ENCODE peak calls at places on chromosomes 7 and 10, in eight cellular contexts. One of them, this sample, is unnamed.

GRCh38 chr7:139651308-139651707 is 126.5 kb downstream of the HIPK2 start:
- DNase-seq in SK-N-SH: peak; percentile 54
- DNase-seq in nucleus accumbens: no peak
- DNase-seq in stimulated activated naive CD8-positive, alpha-beta T cell treated with anti-CD3 and anti-CD28 coated beads, Interleukin-15, Interleukin-2, amounts not matched to agents 100 U/mL and 50 U/mL, for 24 hours: no peak
- DNase-seq in Right ventricle myocardium superior: no peak
- DNase-seq in NCI-H446: no peak
- DNase-seq in upper lobe of right lung: no peak
- DNase-seq in NCI-H1048: no peak
- DNase-seq in this sample: no peak

GRCh38 chr10:46325021-46325420 is 38.2 kb downstream of the ANTXRL start:
- DNase-seq in SK-N-SH: no peak
- DNase-seq in nucleus accumbens: no peak
- DNase-seq in stimulated activated naive CD8-positive, alpha-beta T cell treated with anti-CD3 and anti-CD28 coated beads, Interleukin-15, Interleukin-2, amounts not matched to agents 100 U/mL and 50 U/mL, for 24 hours: no peak
- DNase-seq in Right ventricle myocardium superior: no peak
- DNase-seq in NCI-H446: no peak
- DNase-seq in upper lobe of right lung: no peak
- DNase-seq in NCI-H1048: no peak
- DNase-seq in this sample: no peak

GRCh38 chr10:105952153-105952552 is 1212.4 kb downstream of the SORCS1 start:
- DNase-seq in SK-N-SH: no peak
- DNase-seq in nucleus accumbens: no peak
- DNase-seq in stimulated activated naive CD8-positive, alpha-beta T cell treated with anti-CD3 and anti-CD28 coated beads, Interleukin-15, Interleukin-2, amounts not matched to agents 100 U/mL and 50 U/mL, for 24 hours: no peak
- DNase-seq in Right ventricle myocardium superior: peak; percentile 35
- DNase-seq in NCI-H446: no peak
- DNase-seq in upper lobe of right lung: no peak
- DNase-seq in NCI-H1048: no peak
- DNase-seq in this sample: peak; percentile 72

GRCh38 chr7:23184291-23184690 is 2.4 kb downstream of the NUP42 start:
- DNase-seq in SK-N-SH: no peak
- DNase-seq in nucleus accumbens: no peak
- DNase-seq in stimulated activated naive CD8-positive, alpha-beta T cell treated with anti-CD3 and anti-CD28 coated beads, Interleukin-15, Interleukin-2, amounts not matched to agents 100 U/mL and 50 U/mL, for 24 hours: no peak
- DNase-seq in Right ventricle myocardium superior: no peak
- DNase-seq in NCI-H446: no peak
- DNase-seq in upper lobe of right lung: no peak
- DNase-seq in NCI-H1048: no peak
- DNase-seq in this sample: no peak

GRCh38 chr7:16174253-16174652 is 247.1 kb downstream of the CRPPA start:
- DNase-seq in SK-N-SH: no peak
- DNase-seq in nucleus accumbens: no peak
- DNase-seq in stimulated activated naive CD8-positive, alpha-beta T cell treated with anti-CD3 and anti-CD28 coated beads, Interleukin-15, Interleukin-2, amounts not matched to agents 100 U/mL and 50 U/mL, for 24 hours: no peak
- DNase-seq in Right ventricle myocardium superior: no peak
- DNase-seq in NCI-H446: no peak
- DNase-seq in upper lobe of right lung: no peak
- DNase-seq in NCI-H1048: no peak
- DNase-seq in this sample: no peak

GRCh38 chr7:43648725-43649406 is 66.0 kb downstream of the STK17A start:
- DNase-seq in SK-N-SH: no peak
- DNase-seq in nucleus accumbens: no peak
- DNase-seq in stimulated activated naive CD8-positive, alpha-beta T cell treated with anti-CD3 and anti-CD28 coated beads, Interleukin-15, Interleukin-2, amounts not matched to agents 100 U/mL and 50 U/mL, for 24 hours: peak; percentile 64
- DNase-seq in Right ventricle myocardium superior: no peak
- DNase-seq in NCI-H446: no peak
- DNase-seq in upper lobe of right lung: no peak
- DNase-seq in NCI-H1048: no peak
- DNase-seq in this sample: peak; percentile 77

GRCh38 chr7:36348256-36348655 is 41.4 kb upstream of the ANLN start:
- DNase-seq in SK-N-SH: no peak
- DNase-seq in nucleus accumbens: no peak
- DNase-seq in stimulated activated naive CD8-positive, alpha-beta T cell treated with anti-CD3 and anti-CD28 coated beads, Interleukin-15, Interleukin-2, amounts not matched to agents 100 U/mL and 50 U/mL, for 24 hours: no peak
- DNase-seq in Right ventricle myocardium superior: no peak
- DNase-seq in NCI-H446: no peak
- DNase-seq in upper lobe of right lung: no peak
- DNase-seq in NCI-H1048: no peak
- DNase-seq in this sample: no peak

GRCh38 chr7:131008840-131009651 is 275.0 kb upstream of the KLF14 start:
- DNase-seq in SK-N-SH: no peak
- DNase-seq in nucleus accumbens: no peak
- DNase-seq in stimulated activated naive CD8-positive, alpha-beta T cell treated with anti-CD3 and anti-CD28 coated beads, Interleukin-15, Interleukin-2, amounts not matched to agents 100 U/mL and 50 U/mL, for 24 hours: no peak
- DNase-seq in Right ventricle myocardium superior: no peak
- DNase-seq in NCI-H446: no peak
- DNase-seq in upper lobe of right lung: no peak
- DNase-seq in NCI-H1048: no peak
- DNase-seq in this sample: no peak

GRCh38 chr10:126387931-126388911 is at the start of gene ADAM12:
- DNase-seq in SK-N-SH: peak; percentile 88
- DNase-seq in nucleus accumbens: no peak
- DNase-seq in stimulated activated naive CD8-positive, alpha-beta T cell treated with anti-CD3 and anti-CD28 coated beads, Interleukin-15, Interleukin-2, amounts not matched to agents 100 U/mL and 50 U/mL, for 24 hours: no peak
- DNase-seq in Right ventricle myocardium superior: peak; percentile 76
- DNase-seq in NCI-H446: no peak
- DNase-seq in upper lobe of right lung: no peak
- DNase-seq in NCI-H1048: no peak
- DNase-seq in this sample: no peak

GRCh38 chr10:94500063-94500462 is 45.5 kb upstream of the HELLS start:
- DNase-seq in SK-N-SH: peak; percentile 15
- DNase-seq in nucleus accumbens: no peak
- DNase-seq in stimulated activated naive CD8-positive, alpha-beta T cell treated with anti-CD3 and anti-CD28 coated beads, Interleukin-15, Interleukin-2, amounts not matched to agents 100 U/mL and 50 U/mL, for 24 hours: no peak
- DNase-seq in Right ventricle myocardium superior: no peak
- DNase-seq in NCI-H446: no peak
- DNase-seq in upper lobe of right lung: no peak
- DNase-seq in NCI-H1048: no peak
- DNase-seq in this sample: peak; percentile 20

GRCh38 chr7:96388620-96389383 is 66.9 kb upstream of the SLC25A13 start:
- DNase-seq in SK-N-SH: no peak
- DNase-seq in nucleus accumbens: no peak
- DNase-seq in stimulated activated naive CD8-positive, alpha-beta T cell treated with anti-CD3 and anti-CD28 coated beads, Interleukin-15, Interleukin-2, amounts not matched to agents 100 U/mL and 50 U/mL, for 24 hours: no peak
- DNase-seq in Right ventricle myocardium superior: no peak
- DNase-seq in NCI-H446: no peak
- DNase-seq in upper lobe of right lung: no peak
- DNase-seq in NCI-H1048: no peak
- DNase-seq in this sample: peak; percentile 83

GRCh38 chr7:143892527-143893300 is 9.3 kb downstream of the TCAF1 start:
- DNase-seq in SK-N-SH: no peak
- DNase-seq in nucleus accumbens: no peak
- DNase-seq in stimulated activated naive CD8-positive, alpha-beta T cell treated with anti-CD3 and anti-CD28 coated beads, Interleukin-15, Interleukin-2, amounts not matched to agents 100 U/mL and 50 U/mL, for 24 hours: no peak
- DNase-seq in Right ventricle myocardium superior: no peak
- DNase-seq in NCI-H446: no peak
- DNase-seq in upper lobe of right lung: no peak
- DNase-seq in NCI-H1048: no peak
- DNase-seq in this sample: peak; percentile 60

GRCh38 chr10:86261933-86262665 is 104.5 kb downstream of the GRID1 start:
- DNase-seq in SK-N-SH: no peak
- DNase-seq in nucleus accumbens: peak; percentile 37
- DNase-seq in stimulated activated naive CD8-positive, alpha-beta T cell treated with anti-CD3 and anti-CD28 coated beads, Interleukin-15, Interleukin-2, amounts not matched to agents 100 U/mL and 50 U/mL, for 24 hours: no peak
- DNase-seq in Right ventricle myocardium superior: no peak
- DNase-seq in NCI-H446: no peak
- DNase-seq in upper lobe of right lung: peak; percentile 66
- DNase-seq in NCI-H1048: no peak
- DNase-seq in this sample: no peak

GRCh38 chr10:70603439-70603778 is 868 bp upstream of the PRF1 start:
- DNase-seq in SK-N-SH: no peak
- DNase-seq in nucleus accumbens: no peak
- DNase-seq in stimulated activated naive CD8-positive, alpha-beta T cell treated with anti-CD3 and anti-CD28 coated beads, Interleukin-15, Interleukin-2, amounts not matched to agents 100 U/mL and 50 U/mL, for 24 hours: peak; percentile 71
- DNase-seq in Right ventricle myocardium superior: no peak
- DNase-seq in NCI-H446: no peak
- DNase-seq in upper lobe of right lung: no peak
- DNase-seq in NCI-H1048: no peak
- DNase-seq in this sample: no peak

GRCh38 chr10:15857001-15857608 is 3.2 kb downstream of the MINDY3 start:
- DNase-seq in SK-N-SH: no peak
- DNase-seq in nucleus accumbens: no peak
- DNase-seq in stimulated activated naive CD8-positive, alpha-beta T cell treated with anti-CD3 and anti-CD28 coated beads, Interleukin-15, Interleukin-2, amounts not matched to agents 100 U/mL and 50 U/mL, for 24 hours: no peak
- DNase-seq in Right ventricle myocardium superior: no peak
- DNase-seq in NCI-H446: no peak
- DNase-seq in upper lobe of right lung: no peak
- DNase-seq in NCI-H1048: no peak
- DNase-seq in this sample: no peak

GRCh38 chr10:93115661-93116383 is 42.1 kb downstream of the CYP26A1 start:
- DNase-seq in SK-N-SH: peak; percentile 69
- DNase-seq in nucleus accumbens: peak; percentile 5
- DNase-seq in stimulated activated naive CD8-positive, alpha-beta T cell treated with anti-CD3 and anti-CD28 coated beads, Interleukin-15, Interleukin-2, amounts not matched to agents 100 U/mL and 50 U/mL, for 24 hours: peak; percentile 78
- DNase-seq in Right ventricle myocardium superior: peak; percentile 61
- DNase-seq in NCI-H446: peak; percentile 7
- DNase-seq in upper lobe of right lung: peak; percentile 74
- DNase-seq in NCI-H1048: peak; percentile 50
- DNase-seq in this sample: peak; percentile 38

GRCh38 chr10:55628260-55628701 is 732.8 kb downstream of the ZWINT start:
- DNase-seq in SK-N-SH: peak; percentile 61
- DNase-seq in nucleus accumbens: no peak
- DNase-seq in stimulated activated naive CD8-positive, alpha-beta T cell treated with anti-CD3 and anti-CD28 coated beads, Interleukin-15, Interleukin-2, amounts not matched to agents 100 U/mL and 50 U/mL, for 24 hours: no peak
- DNase-seq in Right ventricle myocardium superior: peak; percentile 39
- DNase-seq in NCI-H446: no peak
- DNase-seq in upper lobe of right lung: peak; percentile 55
- DNase-seq in NCI-H1048: no peak
- DNase-seq in this sample: no peak

GRCh38 chr7:98238976-98239375 is 13.1 kb downstream of the TECPR1 start:
- DNase-seq in SK-N-SH: no peak
- DNase-seq in nucleus accumbens: no peak
- DNase-seq in stimulated activated naive CD8-positive, alpha-beta T cell treated with anti-CD3 and anti-CD28 coated beads, Interleukin-15, Interleukin-2, amounts not matched to agents 100 U/mL and 50 U/mL, for 24 hours: no peak
- DNase-seq in Right ventricle myocardium superior: peak; percentile 20
- DNase-seq in NCI-H446: no peak
- DNase-seq in upper lobe of right lung: no peak
- DNase-seq in NCI-H1048: no peak
- DNase-seq in this sample: peak; percentile 60

GRCh38 chr10:92970301-92971070 is 90.1 kb upstream of the CYP26C1 start:
- DNase-seq in SK-N-SH: no peak
- DNase-seq in nucleus accumbens: no peak
- DNase-seq in stimulated activated naive CD8-positive, alpha-beta T cell treated with anti-CD3 and anti-CD28 coated beads, Interleukin-15, Interleukin-2, amounts not matched to agents 100 U/mL and 50 U/mL, for 24 hours: no peak
- DNase-seq in Right ventricle myocardium superior: no peak
- DNase-seq in NCI-H446: no peak
- DNase-seq in upper lobe of right lung: no peak
- DNase-seq in NCI-H1048: no peak
- DNase-seq in this sample: peak; percentile 95

GRCh38 chr10:33365314-33365713 is 30.8 kb upstream of the NRP1 start:
- DNase-seq in SK-N-SH: no peak
- DNase-seq in nucleus accumbens: no peak
- DNase-seq in stimulated activated naive CD8-positive, alpha-beta T cell treated with anti-CD3 and anti-CD28 coated beads, Interleukin-15, Interleukin-2, amounts not matched to agents 100 U/mL and 50 U/mL, for 24 hours: no peak
- DNase-seq in Right ventricle myocardium superior: no peak
- DNase-seq in NCI-H446: no peak
- DNase-seq in upper lobe of right lung: no peak
- DNase-seq in NCI-H1048: no peak
- DNase-seq in this sample: peak; percentile 19

GRCh38 chr10:11448190-11448544 is 163.3 kb downstream of the USP6NL start:
- DNase-seq in SK-N-SH: no peak
- DNase-seq in nucleus accumbens: no peak
- DNase-seq in stimulated activated naive CD8-positive, alpha-beta T cell treated with anti-CD3 and anti-CD28 coated beads, Interleukin-15, Interleukin-2, amounts not matched to agents 100 U/mL and 50 U/mL, for 24 hours: no peak
- DNase-seq in Right ventricle myocardium superior: no peak
- DNase-seq in NCI-H446: no peak
- DNase-seq in upper lobe of right lung: no peak
- DNase-seq in NCI-H1048: no peak
- DNase-seq in this sample: no peak

GRCh38 chr7:105035349-105035748 is 21.3 kb downstream of the KMT2E start:
- DNase-seq in SK-N-SH: no peak
- DNase-seq in nucleus accumbens: no peak
- DNase-seq in stimulated activated naive CD8-positive, alpha-beta T cell treated with anti-CD3 and anti-CD28 coated beads, Interleukin-15, Interleukin-2, amounts not matched to agents 100 U/mL and 50 U/mL, for 24 hours: no peak
- DNase-seq in Right ventricle myocardium superior: no peak
- DNase-seq in NCI-H446: no peak
- DNase-seq in upper lobe of right lung: no peak
- DNase-seq in NCI-H1048: no peak
- DNase-seq in this sample: no peak

GRCh38 chr10:85609509-85609908 is 757.1 kb downstream of the GRID1 start:
- DNase-seq in SK-N-SH: no peak
- DNase-seq in nucleus accumbens: no peak
- DNase-seq in stimulated activated naive CD8-positive, alpha-beta T cell treated with anti-CD3 and anti-CD28 coated beads, Interleukin-15, Interleukin-2, amounts not matched to agents 100 U/mL and 50 U/mL, for 24 hours: no peak
- DNase-seq in Right ventricle myocardium superior: no peak
- DNase-seq in NCI-H446: no peak
- DNase-seq in upper lobe of right lung: no peak
- DNase-seq in NCI-H1048: no peak
- DNase-seq in this sample: no peak

GRCh38 chr7:117458977-117459583 is 20.7 kb upstream of the CFTR start:
- DNase-seq in SK-N-SH: peak; percentile 21
- DNase-seq in nucleus accumbens: no peak
- DNase-seq in stimulated activated naive CD8-positive, alpha-beta T cell treated with anti-CD3 and anti-CD28 coated beads, Interleukin-15, Interleukin-2, amounts not matched to agents 100 U/mL and 50 U/mL, for 24 hours: no peak
- DNase-seq in Right ventricle myocardium superior: no peak
- DNase-seq in NCI-H446: no peak
- DNase-seq in upper lobe of right lung: no peak
- DNase-seq in NCI-H1048: peak; percentile 1
- DNase-seq in this sample: peak; percentile 27